ENCODE peak calls at places on chromosomes 12 and 14, in five cellular contexts. One of them, this sample, is unnamed.

GRCh38 chr14:77372304-77372841 is 4.5 kb downstream of the TMED8 start:
- DNase-seq in GM12865: peak
- DNase-seq in ovary: no peak
- DNase-seq in CD4-positive, alpha-beta T cell: no peak
- DNase-seq in upper lobe of right lung: no peak
- DNase-seq in this sample: no peak

GRCh38 chr14:75769047-75769685 is 108.1 kb downstream of the TTLL5 start:
- DNase-seq in GM12865: peak
- DNase-seq in ovary: no peak
- DNase-seq in CD4-positive, alpha-beta T cell: no peak
- DNase-seq in upper lobe of right lung: no peak
- DNase-seq in this sample: no peak

GRCh38 chr12:2154521-2154920 is 101.7 kb downstream of the CACNA1C start:
- DNase-seq in GM12865: no peak
- DNase-seq in ovary: no peak
- DNase-seq in CD4-positive, alpha-beta T cell: no peak
- DNase-seq in upper lobe of right lung: no peak
- DNase-seq in this sample: no peak

GRCh38 chr14:29243355-29243754 is 476.8 kb downstream of the FOXG1 start:
- DNase-seq in GM12865: no peak
- DNase-seq in ovary: no peak
- DNase-seq in CD4-positive, alpha-beta T cell: no peak
- DNase-seq in upper lobe of right lung: no peak
- DNase-seq in this sample: no peak

GRCh38 chr12:3214508-3215365 is 137.6 kb downstream of the TSPAN9 start:
- DNase-seq in GM12865: no peak
- DNase-seq in ovary: no peak
- DNase-seq in CD4-positive, alpha-beta T cell: no peak
- DNase-seq in upper lobe of right lung: no peak
- DNase-seq in this sample: no peak

GRCh38 chr14:90239139-90239538 is 17.2 kb upstream of the PSMC1 start:
- DNase-seq in GM12865: no peak
- DNase-seq in ovary: no peak
- DNase-seq in CD4-positive, alpha-beta T cell: no peak
- DNase-seq in upper lobe of right lung: no peak
- DNase-seq in this sample: no peak

GRCh38 chr14:75292016-75292646 is 13.5 kb downstream of the FOS start:
- DNase-seq in GM12865: no peak
- DNase-seq in ovary: no peak
- DNase-seq in CD4-positive, alpha-beta T cell: no peak
- DNase-seq in upper lobe of right lung: no peak
- DNase-seq in this sample: no peak

GRCh38 chr12:48034835-48035805 is 30.8 kb upstream of the COL2A1 start:
- DNase-seq in GM12865: peak
- DNase-seq in ovary: no peak
- DNase-seq in CD4-positive, alpha-beta T cell: no peak
- DNase-seq in upper lobe of right lung: no peak
- DNase-seq in this sample: no peak

GRCh38 chr14:92247937-92248336 is 75.0 kb upstream of the SLC24A4 start:
- DNase-seq in GM12865: no peak
- DNase-seq in ovary: no peak
- DNase-seq in CD4-positive, alpha-beta T cell: no peak
- DNase-seq in upper lobe of right lung: no peak
- DNase-seq in this sample: no peak

GRCh38 chr12:109899783-109900751 is at the start of gene TCHP:
- DNase-seq in GM12865: peak
- DNase-seq in ovary: peak
- DNase-seq in CD4-positive, alpha-beta T cell: peak
- DNase-seq in upper lobe of right lung: peak
- DNase-seq in this sample: no peak
- TF ChIP-seq CTCF in GM12865: no peak
- TF ChIP-seq CTCF in ovary: peak
- TF ChIP-seq CTCF in CD4-positive, alpha-beta T cell: no peak
- TF ChIP-seq CTCF in upper lobe of right lung: peak
- TF ChIP-seq CTCF in this sample: peak

GRCh38 chr12:6204533-6205143 is 4.4 kb downstream of the CD9 start:
- DNase-seq in GM12865: no peak
- DNase-seq in ovary: no peak
- DNase-seq in CD4-positive, alpha-beta T cell: no peak
- DNase-seq in upper lobe of right lung: no peak
- DNase-seq in this sample: no peak
- TF ChIP-seq CTCF in GM12865: peak
- TF ChIP-seq CTCF in ovary: no peak
- TF ChIP-seq CTCF in CD4-positive, alpha-beta T cell: no peak
- TF ChIP-seq CTCF in upper lobe of right lung: no peak
- TF ChIP-seq CTCF in this sample: peak

DNA sequence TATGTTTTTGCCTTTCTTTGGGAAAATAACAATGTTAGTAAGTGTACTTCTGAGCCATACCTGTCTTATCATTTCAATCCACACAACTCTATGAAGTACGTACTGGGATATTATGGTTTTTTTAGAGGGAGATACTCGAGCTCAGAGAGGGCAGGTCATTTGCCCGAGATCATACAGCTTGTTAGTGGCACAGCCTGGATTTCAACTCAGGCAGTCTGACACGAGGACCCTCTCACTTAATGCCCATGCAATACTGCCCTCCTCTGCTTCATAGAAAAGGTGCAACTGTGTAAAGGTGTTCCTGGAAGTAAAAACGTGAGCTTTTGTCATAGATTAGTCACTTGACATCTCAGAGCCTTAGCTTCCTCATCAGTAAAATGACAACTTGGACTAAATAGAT is 128.0 kb downstream of the NDUFA12 start:
- DNase-seq in GM12865: peak
- DNase-seq in ovary: no peak
- DNase-seq in CD4-positive, alpha-beta T cell: no peak
- DNase-seq in upper lobe of right lung: no peak
- DNase-seq in this sample: no peak
- TF ChIP-seq CTCF in GM12865: peak
- TF ChIP-seq CTCF in ovary: peak
- TF ChIP-seq CTCF in CD4-positive, alpha-beta T cell: no peak
- TF ChIP-seq CTCF in upper lobe of right lung: peak
- TF ChIP-seq CTCF in this sample: peak

GRCh38 chr14:105045710-105046326 is 19.4 kb downstream of the GPR132 start:
- DNase-seq in GM12865: peak
- DNase-seq in ovary: peak
- DNase-seq in CD4-positive, alpha-beta T cell: peak
- DNase-seq in upper lobe of right lung: peak
- DNase-seq in this sample: no peak
- TF ChIP-seq CTCF in GM12865: peak
- TF ChIP-seq CTCF in ovary: peak
- TF ChIP-seq CTCF in CD4-positive, alpha-beta T cell: peak
- TF ChIP-seq CTCF in upper lobe of right lung: peak
- TF ChIP-seq CTCF in this sample: peak

DNA sequence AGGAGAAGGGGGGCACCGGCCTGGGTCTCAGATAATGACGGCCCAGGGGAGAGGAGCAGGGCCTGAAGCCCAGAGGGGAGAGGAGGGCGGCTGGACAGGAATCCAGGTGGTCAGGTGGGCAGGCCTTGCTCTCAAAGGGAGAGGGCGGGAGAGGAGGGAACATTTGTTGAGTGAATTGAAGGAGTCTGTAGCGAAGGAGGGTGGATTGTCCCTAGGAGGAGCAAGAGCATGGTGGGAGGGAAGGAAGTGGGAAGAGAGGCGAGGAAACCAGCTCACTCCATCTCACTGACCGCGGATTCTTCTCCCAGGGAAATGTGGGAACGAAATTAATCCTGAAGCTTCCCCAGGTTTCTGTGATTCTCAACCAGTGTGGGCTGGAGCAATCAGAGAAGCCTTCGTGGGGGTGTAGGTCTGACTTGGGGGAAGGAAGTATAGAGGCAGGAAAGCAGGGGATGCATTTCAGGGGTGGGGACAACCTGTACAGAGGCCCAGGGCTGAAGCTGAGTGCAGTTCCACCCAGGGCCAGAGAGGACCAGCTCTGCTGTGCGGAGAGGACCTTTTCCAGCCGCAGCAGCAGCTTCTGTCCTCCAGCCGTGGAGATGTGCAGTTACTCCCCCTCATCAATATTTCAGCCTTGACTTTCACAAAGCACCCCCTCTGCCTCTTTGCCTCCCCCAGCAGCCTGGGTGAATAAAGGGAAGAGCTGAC is 100.9 kb downstream of the CHST11 start:
- DNase-seq in GM12865: no peak
- DNase-seq in ovary: no peak
- DNase-seq in CD4-positive, alpha-beta T cell: no peak
- DNase-seq in upper lobe of right lung: no peak
- DNase-seq in this sample: no peak
- TF ChIP-seq CTCF in GM12865: no peak
- TF ChIP-seq CTCF in ovary: no peak
- TF ChIP-seq CTCF in CD4-positive, alpha-beta T cell: no peak
- TF ChIP-seq CTCF in upper lobe of right lung: no peak
- TF ChIP-seq CTCF in this sample: no peak

This sample was measured in chondrocyte.